ENCODE peak calls at places on chromosome 22, in eight cellular contexts. B is mucosa of descending colon, O is upper lobe of right lung, N is breast epithelium, D is thoracic aorta, W is ovary, H is spleen, R is WTC11. A is an unnamed sample.

GRCh38 chr22:37464181-37464580 is 22.0 kb downstream of the MFNG start:
- DNase-seq in H (no peak), O (no peak), R (no peak), D (no peak), W (no peak), B (no peak), N (no peak), A (no peak)

GRCh38 chr22:47287516-47287915 is 525.1 kb downstream of the TBC1D22A start:
- DNase-seq in H (no peak), O (peak; percentile 43), R (no peak), D (no peak), W (no peak), B (no peak), N (no peak), A (no peak)

GRCh38 chr22:24725736-24726135 is 48.8 kb downstream of the PIWIL3 start:
- DNase-seq in W (no peak), D (no peak), H (no peak), R (no peak), B (no peak), O (no peak), N (no peak), A (no peak)

GRCh38 chr22:32994921-32995320 is 63.3 kb downstream of the SYN3 start:
- DNase-seq in R (no peak), B (no peak), N (no peak), D (no peak), W (no peak), H (no peak), O (no peak), A (no peak)

GRCh38 chr22:37304595-37305343 is 22.5 kb downstream of the CYTH4 start:
- DNase-seq in R (no peak), N (no peak), O (no peak), H (no peak), D (no peak), W (no peak), B (no peak), A (no peak)

GRCh38 chr22:38513063-38513462 is 7.0 kb upstream of the DDX17 start:
- DNase-seq in R (peak; percentile 63), H (peak; percentile 77), D (no peak), B (peak; percentile 36), W (no peak), N (no peak), O (no peak), A (no peak)

GRCh38 chr22:37270928-37271650 is 11.2 kb upstream of the CYTH4 start:
- DNase-seq in D (no peak), N (no peak), B (no peak), R (no peak), W (no peak), O (no peak), H (peak; percentile 68), A (no peak)

GRCh38 chr22:39664485-39665200 is 94.1 kb downstream of the CACNA1I start:
- DNase-seq in W (no peak), D (no peak), N (no peak), R (peak; percentile 90), O (no peak), B (peak; percentile 24), H (no peak), A (no peak)

GRCh38 chr22:46024136-46024840 is 47.3 kb upstream of the WNT7B start:
- DNase-seq in H (peak; percentile 37), D (no peak), R (peak; percentile 5), W (no peak), N (peak; percentile 35), B (no peak), O (no peak), A (peak; percentile 23)

GRCh38 chr22:46087816-46088277 is 62.5 kb upstream of the PPARA start:
- DNase-seq in O (peak; percentile 84), B (peak; percentile 76), D (peak; percentile 66), N (peak; percentile 84), R (peak; percentile 44), H (peak; percentile 85), W (peak; percentile 88), A (peak; percentile 80)

GRCh38 chr22:50714631-50715179 is 23.3 kb upstream of the ACR start:
- DNase-seq in H (no peak), D (no peak), O (no peak), B (no peak), R (no peak), N (no peak), W (no peak), A (no peak)

GRCh38 chr22:27655582-27656185 is 145.9 kb downstream of the MN1 start:
- DNase-seq in D (no peak), H (no peak), N (no peak), B (no peak), R (no peak), O (no peak), W (no peak), A (no peak)

GRCh38 chr22:43400449-43400848 is 11.4 kb upstream of the MPPED1 start:
- DNase-seq in D (no peak), N (no peak), W (no peak), H (peak; percentile 54), B (no peak), O (no peak), R (no peak), A (no peak)

GRCh38 chr22:44063462-44064371 is 39.6 kb downstream of the PARVB start:
- DNase-seq in W (no peak), R (no peak), O (no peak), N (no peak), D (no peak), B (no peak), H (no peak), A (no peak)

GRCh38 chr22:21961886-21962654 is 9.4 kb upstream of the PPM1F start:
- DNase-seq in O (no peak), H (no peak), W (no peak), B (peak; percentile 26), D (no peak), N (no peak), R (no peak), A (no peak)

GRCh38 chr22:45889093-45889538 is 87.8 kb downstream of the WNT7B start:
- DNase-seq in W (no peak), R (no peak), N (no peak), H (peak; percentile 58), D (no peak), O (peak; percentile 57), B (no peak), A (no peak)

GRCh38 chr22:38262051-38262795 is 10.6 kb downstream of the TMEM184B start:
- DNase-seq in H (peak; percentile 87), B (peak; percentile 85), R (peak; percentile 78), N (peak; percentile 68), D (no peak), W (peak; percentile 46), O (peak; percentile 88), A (peak; percentile 79)

GRCh38 chr22:46010951-46011626 is 34.1 kb upstream of the WNT7B start:
- DNase-seq in H (peak; percentile 74), N (no peak), O (peak; percentile 62), W (no peak), D (no peak), R (no peak), B (no peak), A (no peak)

GRCh38 chr22:44436656-44437492 is 61.2 kb downstream of the RTL6 start:
- DNase-seq in W (no peak), R (no peak), N (no peak), H (peak; percentile 71), D (no peak), O (peak; percentile 45), B (no peak), A (no peak)

GRCh38 chr22:32880906-32881596 is 79.5 kb downstream of the TIMP3 start:
- DNase-seq in W (peak; percentile 94), R (no peak), B (peak; percentile 15), H (peak; percentile 83), O (peak; percentile 81), N (no peak), D (no peak), A (no peak)

GRCh38 chr22:29825578-29825977 is 12.5 kb downstream of the ASCC2 start:
- DNase-seq in N (no peak), W (no peak), O (no peak), D (no peak), B (no peak), H (no peak), R (peak; percentile 16), A (no peak)
- TF ChIP-seq CTCF in N (no peak), W (no peak), O (no peak), D (no peak), B (no peak), H (no peak), R (no peak), A (no peak)

GRCh38 chr22:35887296-35887875 is 141.2 kb downstream of the RBFOX2 start:
- DNase-seq in B (no peak), W (no peak), R (no peak), H (no peak), N (no peak), O (no peak), D (no peak), A (no peak)

GRCh38 chr22:35888181-35888870 is 140.3 kb downstream of the RBFOX2 start:
- DNase-seq in D (no peak), W (no peak), H (no peak), R (no peak), N (no peak), O (no peak), B (no peak), A (no peak)

GRCh38 chr22:35883028-35883620 is 145.5 kb downstream of the RBFOX2 start:
- DNase-seq in B (no peak), O (no peak), D (no peak), R (no peak), H (no peak), N (no peak), W (no peak), A (no peak)

DNA sequence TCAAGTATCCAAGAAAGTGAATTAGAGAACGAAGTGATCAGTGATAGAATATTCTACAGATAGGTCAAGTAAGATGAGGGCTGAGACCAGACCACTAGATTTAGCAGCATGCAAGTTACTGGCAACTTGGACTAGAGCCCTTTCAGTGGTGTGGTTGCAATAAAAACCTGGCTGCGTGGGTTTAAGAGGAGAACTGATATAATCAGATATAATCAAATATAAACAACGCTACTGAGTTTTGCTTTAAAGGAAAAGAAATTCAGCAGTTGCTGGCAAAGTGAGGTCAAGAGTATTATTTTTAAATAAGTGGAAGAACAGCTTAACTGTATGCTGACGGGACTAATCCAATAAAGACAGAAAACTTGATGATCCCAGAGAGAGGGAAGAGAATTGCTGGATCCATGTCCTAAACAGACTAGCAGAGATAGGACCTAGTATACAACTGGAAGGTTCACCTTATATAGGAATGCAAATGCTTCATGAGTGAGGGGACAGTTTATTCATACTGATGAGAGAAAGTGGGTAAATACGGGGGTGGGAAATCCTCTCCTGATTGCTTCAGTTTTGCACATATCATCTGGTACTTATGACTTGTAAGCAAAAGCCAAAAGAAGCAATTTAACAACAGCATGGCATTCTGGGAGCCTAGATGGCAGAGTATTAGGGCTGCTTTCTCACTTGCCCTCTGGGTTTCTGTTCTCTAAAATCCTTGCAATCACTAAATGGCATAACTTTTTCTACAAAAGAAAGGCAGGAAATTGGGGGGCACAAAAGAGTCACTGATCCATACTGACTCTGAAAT is 146.2 kb downstream of the RBFOX2 start:
- DNase-seq in B (no peak), D (no peak), O (no peak), R (no peak), W (no peak), N (no peak), H (no peak), A (no peak)
- TF ChIP-seq CTCF in B (no peak), D (no peak), O (no peak), R (no peak), W (no peak), N (no peak), H (no peak), A (no peak)

GRCh38 chr22:19810381-19811141 is 44.1 kb downstream of the GNB1L start:
- DNase-seq in O (no peak), D (no peak), N (peak; percentile 49), W (peak; percentile 39), H (peak; percentile 62), B (no peak), R (peak; percentile 9), A (peak; percentile 37)
- TF ChIP-seq CTCF in O (no peak), D (no peak), N (no peak), W (no peak), H (no peak), B (no peak), R (no peak), A (no peak)

GRCh38 chr22:17205432-17205831 is 13.8 kb downstream of the ADA2 start:
- DNase-seq in B (no peak), D (no peak), R (no peak), H (no peak), N (no peak), O (no peak), W (no peak), A (no peak)
- TF ChIP-seq CTCF in B (no peak), D (no peak), R (no peak), H (no peak), N (no peak), O (peak; percentile 8), W (no peak), A (no peak)